ENCODE peak calls at places on chromosome 21, in five cellular contexts. N is esophagus muscularis mucosa, S is adipocyte, Q is mesenchymal stem cell, A is cardiac muscle cell. R is an unnamed sample.

GRCh38 chr21:36132691-36133090 is 2.2 kb upstream of the CBR3 start:
- DNase-seq in N (no peak), S (no peak), Q (no peak), A (no peak), R (no peak)

GRCh38 chr21:42002421-42002958 is 7.7 kb downstream of the ZBTB21 start:
- DNase-seq in N (peak; percentile 55), S (peak; percentile 93), Q (peak; percentile 98), A (no peak), R (no peak)

GRCh38 chr21:34698270-34699015 is 29.6 kb downstream of the CLIC6 start:
- DNase-seq in N (no peak), S (no peak), Q (no peak), A (no peak), R (no peak)

GRCh38 chr21:28776251-28776650 is 216.4 kb downstream of the LTN1 start:
- DNase-seq in N (no peak), S (no peak), Q (peak; percentile 75), A (no peak), R (no peak)

GRCh38 chr21:34946385-34947121 is 102.5 kb downstream of the RUNX1 start:
- DNase-seq in N (no peak), S (no peak), Q (no peak), A (no peak), R (no peak)

GRCh38 chr21:41956926-41957729 is 3.3 kb upstream of the C2CD2 start:
- DNase-seq in N (no peak), S (peak; percentile 68), Q (peak; percentile 85), A (peak; percentile 31), R (no peak)

GRCh38 chr21:31346256-31346821 is 2.3 kb upstream of the TIAM1 start:
- DNase-seq in N (no peak), S (no peak), Q (no peak), A (no peak), R (no peak)

GRCh38 chr21:31576428-31576827 is 83.1 kb upstream of the SOD1 start:
- DNase-seq in N (no peak), S (no peak), Q (no peak), A (no peak), R (no peak)

GRCh38 chr21:34988139-34988538 is 61.0 kb downstream of the RUNX1 start:
- DNase-seq in N (no peak), S (no peak), Q (no peak), A (no peak), R (no peak)

GRCh38 chr21:42162831-42163510 is 56.0 kb upstream of the ABCG1 start:
- DNase-seq in N (no peak), S (no peak), Q (no peak), A (no peak), R (no peak)

GRCh38 chr21:33299181-33299752 is 25.5 kb upstream of the IFNAR1 start:
- DNase-seq in N (no peak), S (no peak), Q (no peak), A (no peak), R (no peak)

GRCh38 chr21:26506951-26507350 is 66.1 kb downstream of the CYYR1 start:
- DNase-seq in N (no peak), S (peak; percentile 81), Q (peak; percentile 51), A (no peak), R (no peak)

GRCh38 chr21:14403681-14404318 is 20.9 kb upstream of the HSPA13 start:
- DNase-seq in N (no peak), S (peak; percentile 63), Q (peak; percentile 38), A (peak; percentile 25), R (no peak)

GRCh38 chr21:34871026-34871908 is 177.8 kb downstream of the RUNX1 start:
- DNase-seq in N (peak; percentile 75), S (no peak), Q (no peak), A (no peak), R (peak; percentile 21)

GRCh38 chr21:33598051-33598450 is 9.6 kb upstream of the DONSON start:
- DNase-seq in N (no peak), S (no peak), Q (no peak), A (no peak), R (no peak)

GRCh38 chr21:46095814-46096595 is 1.9 kb upstream of the COL6A2 start:
- DNase-seq in N (no peak), S (no peak), Q (no peak), A (no peak), R (peak; percentile 53)

GRCh38 chr21:31184462-31184861 is 146.2 kb upstream of the KRTAP19-8 start:
- DNase-seq in N (no peak), S (no peak), Q (no peak), A (no peak), R (no peak)

GRCh38 chr21:34999397-34999941 is 49.6 kb downstream of the RUNX1 start:
- DNase-seq in N (no peak), S (no peak), Q (no peak), A (no peak), R (no peak)

GRCh38 chr21:46057111-46057709 is 40.7 kb upstream of the COL6A2 start:
- DNase-seq in N (no peak), S (no peak), Q (no peak), A (no peak), R (peak; percentile 52)

GRCh38 chr21:36005879-36006400 is 54.4 kb downstream of the SETD4 start:
- DNase-seq in N (no peak), S (no peak), Q (no peak), A (no peak), R (no peak)

GRCh38 chr21:34517491-34518245 is 5.7 kb upstream of the KCNE1 start:
- DNase-seq in N (no peak), S (no peak), Q (peak; percentile 36), A (peak; percentile 34), R (no peak)

GRCh38 chr21:24938592-24938991 is 668.7 kb downstream of the MRPL39 start:
- DNase-seq in N (no peak), S (no peak), Q (no peak), A (no peak), R (no peak)

GRCh38 chr21:40846057-40846456 is 901 bp downstream of the DSCAM start:
- DNase-seq in N (peak; percentile 45), S (peak; percentile 24), Q (no peak), A (peak; percentile 14), R (no peak)

GRCh38 chr21:15160136-15160535 is 95.3 kb upstream of the NRIP1 start:
- DNase-seq in N (no peak), S (no peak), Q (no peak), A (no peak), R (no peak)

GRCh38 chr21:33761104-33762036 is 119.1 kb downstream of the ITSN1 start:
- DNase-seq in N (no peak), S (peak; percentile 94), Q (peak; percentile 98), A (peak; percentile 6), R (no peak)

GRCh38 chr21:40466893-40467483 is 380.0 kb downstream of the DSCAM start:
- DNase-seq in N (no peak), S (peak; percentile 76), Q (no peak), A (peak; percentile 60), R (no peak)

GRCh38 chr21:27173052-27173451 is 206.2 kb upstream of the ADAMTS5 start:
- DNase-seq in N (no peak), S (peak; percentile 55), Q (no peak), A (no peak), R (no peak)

GRCh38 chr21:41045534-41046268 is 122.3 kb upstream of the BACE2 start:
- DNase-seq in N (peak; percentile 89), S (no peak), Q (no peak), A (peak; percentile 54), R (no peak)

GRCh38 chr21:18832950-18833349 is 429.4 kb upstream of the TMPRSS15 start:
- DNase-seq in N (no peak), S (peak; percentile 8), Q (peak; percentile 67), A (peak; percentile 39), R (no peak)

GRCh38 chr21:15141236-15141970 is 76.6 kb upstream of the NRIP1 start:
- DNase-seq in N (no peak), S (no peak), Q (no peak), A (no peak), R (no peak)

GRCh38 chr21:33266050-33266783 is at the start of gene IL10RB:
- DNase-seq in N (peak; percentile 94), S (peak; percentile 92), Q (peak; percentile 75), A (peak; percentile 81), R (peak; percentile 67)

GRCh38 chr21:28253971-28254370 is 738.7 kb downstream of the LTN1 start:
- DNase-seq in N (no peak), S (no peak), Q (no peak), A (no peak), R (no peak)

DNA sequence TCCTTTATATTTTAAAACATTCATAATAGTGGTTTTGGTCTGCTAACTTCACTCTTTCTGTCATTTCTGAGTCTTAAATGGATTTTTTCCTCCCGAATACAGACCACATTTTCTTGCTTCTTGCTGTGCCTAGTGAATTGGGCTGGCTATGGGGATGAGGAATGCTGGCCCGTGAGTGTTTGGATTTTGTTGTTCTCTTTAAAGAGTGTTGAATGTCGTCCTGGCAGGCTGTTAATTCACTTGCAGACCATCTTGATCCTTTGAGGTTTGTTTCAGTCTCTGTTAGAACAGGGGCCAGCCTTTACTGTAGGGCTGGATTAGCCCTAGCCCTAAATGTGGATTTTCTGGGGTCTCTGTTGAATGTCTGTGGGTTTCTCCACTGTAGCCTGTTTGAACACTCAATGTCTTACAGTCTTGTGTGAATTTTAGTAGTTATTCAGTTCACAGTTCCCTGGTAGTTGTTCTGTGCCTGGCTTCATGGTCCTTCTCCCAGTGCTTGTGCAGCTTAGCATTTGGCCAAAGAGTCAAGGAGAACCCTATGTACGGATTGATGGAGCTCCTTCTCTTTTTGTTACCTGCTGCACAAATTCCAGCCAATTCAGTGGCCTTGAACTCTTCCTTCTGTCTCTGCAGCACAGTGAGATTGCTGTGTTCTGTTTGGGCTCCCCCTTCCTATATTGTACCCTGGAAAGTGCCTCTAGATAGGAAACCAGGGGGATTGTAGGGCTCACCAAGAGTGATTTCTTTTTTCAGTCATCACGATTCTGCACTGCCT is 95.7 kb downstream of the DYRK1A start:
- DNase-seq in N (no peak), S (no peak), Q (no peak), A (no peak), R (no peak)
- H3K4me1 ChIP-seq in N (peaks cover 89% of the 10 kb centered on the region), S (peaks cover 54% of the 10 kb centered on the region), Q (peaks cover 6% of the 10 kb centered on the region), A (peaks cover 54% of the 10 kb centered on the region), R (peaks cover 67% of the 10 kb centered on the region)

GRCh38 chr21:44933199-44933937 is 6.5 kb upstream of the SLX9 start:
- DNase-seq in N (no peak), S (no peak), Q (no peak), A (no peak), R (no peak)

GRCh38 chr21:44934276-44934675 is 5.6 kb upstream of the SLX9 start:
- DNase-seq in N (no peak), S (no peak), Q (no peak), A (no peak), R (no peak)

GRCh38 chr21:44932366-44933181 is 7.3 kb upstream of the SLX9 start:
- DNase-seq in N (no peak), S (peak; percentile 56), Q (peak; percentile 22), A (peak; percentile 56), R (no peak)

GRCh38 chr21:44934797-44935532 is 4.9 kb upstream of the SLX9 start:
- DNase-seq in N (no peak), S (no peak), Q (no peak), A (no peak), R (no peak)

GRCh38 chr21:44933938-44934260 is 5.9 kb upstream of the SLX9 start:
- DNase-seq in N (no peak), S (no peak), Q (no peak), A (no peak), R (no peak)
- H3K4me1 ChIP-seq in N (peaks cover 34% of the 10 kb centered on the region), S (peaks cover 17% of the 10 kb centered on the region), Q (peaks cover 31% of the 10 kb centered on the region), A (peaks cover 11% of the 10 kb centered on the region), R (no peaks in the 10 kb centered on the region)

GRCh38 chr21:16342932-16343331 is 613.1 kb downstream of the USP25 start:
- DNase-seq in N (no peak), S (no peak), Q (no peak), A (no peak), R (no peak)
- H3K4me1 ChIP-seq in N (no peaks in the 10 kb centered on the region), S (no peaks in the 10 kb centered on the region), Q (no peaks in the 10 kb centered on the region), A (peaks cover 10% of the 10 kb centered on the region), R (no peaks in the 10 kb centered on the region)

DNA sequence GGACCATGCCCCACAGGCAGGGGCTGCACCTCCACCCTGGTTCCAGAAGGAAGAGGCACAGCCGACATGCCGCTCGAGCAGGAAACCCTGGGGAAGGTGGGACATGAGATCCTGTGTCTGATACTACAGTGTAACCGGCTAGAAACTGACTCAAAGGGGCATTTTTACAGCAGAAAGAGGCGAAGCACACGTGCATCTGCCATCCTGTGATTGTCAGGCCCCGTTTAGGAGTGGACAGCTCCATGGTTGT is 62.7 kb downstream of the SIK1 start:
- DNase-seq in N (no peak), S (no peak), Q (no peak), A (no peak), R (no peak)
- H3K4me1 ChIP-seq in N (peaks cover 10% of the 10 kb centered on the region), S (peaks cover 16% of the 10 kb centered on the region), Q (peaks cover 10% of the 10 kb centered on the region), A (peaks cover 7% of the 10 kb centered on the region), R (no peaks in the 10 kb centered on the region)